ENCODE peak calls at places on chromosomes 5 and 9, in six cellular contexts. G is fibroblast of pulmonary artery, V is NCI-H1105, E is NCI-H1417, K is NCI-H82, Q is mucosa of gallbladder. T is an unnamed sample.

GRCh38 chr9:32423371-32423770 is 38.9 kb downstream of the ACO1 start:
- DNase-seq in G (peak; percentile 79), V (no peak), E (no peak), K (no peak), Q (no peak), T (no peak)

GRCh38 chr5:149129181-149129580 is 12.1 kb upstream of the ABLIM3 start:
- DNase-seq in G (peak; percentile 20), V (no peak), E (no peak), K (no peak), Q (no peak), T (no peak)

GRCh38 chr5:163408311-163408923 is 29.0 kb upstream of the CCNG1 start:
- DNase-seq in G (peak; percentile 83), V (peak; percentile 34), E (peak; percentile 32), K (peak; percentile 61), Q (peak; percentile 62), T (peak; percentile 47)

GRCh38 chr5:51156222-51156621 is 227.0 kb upstream of the ISL1 start:
- DNase-seq in G (no peak), V (no peak), E (no peak), K (no peak), Q (no peak), T (no peak)

GRCh38 chr9:94212091-94212490 is 47.0 kb upstream of the ZNF169 start:
- DNase-seq in G (peak; percentile 11), V (no peak), E (no peak), K (no peak), Q (no peak), T (no peak)

GRCh38 chr9:28801144-28801799 is 1228.0 kb upstream of the C9orf72 start:
- DNase-seq in G (no peak), V (no peak), E (no peak), K (peak; percentile 74), Q (no peak), T (peak; percentile 46)

GRCh38 chr5:36059571-36060515 is 6.8 kb downstream of the UGT3A2 start:
- DNase-seq in G (no peak), V (no peak), E (no peak), K (no peak), Q (no peak), T (no peak)

GRCh38 chr5:31637851-31638250 is 1.1 kb upstream of the PDZD2 start:
- DNase-seq in G (no peak), V (no peak), E (no peak), K (no peak), Q (no peak), T (no peak)

GRCh38 chr5:52604151-52604550 is 183.6 kb upstream of the ITGA1 start:
- DNase-seq in G (no peak), V (no peak), E (no peak), K (no peak), Q (no peak), T (no peak)

GRCh38 chr5:29296548-29296947 is 1896.9 kb upstream of the CDH6 start:
- DNase-seq in G (no peak), V (no peak), E (no peak), K (no peak), Q (no peak), T (no peak)

GRCh38 chr5:66881475-66882161 is 285.4 kb downstream of the MAST4 start:
- DNase-seq in G (peak; percentile 66), V (no peak), E (no peak), K (no peak), Q (no peak), T (no peak)

GRCh38 chr5:66807743-66808142 is 211.6 kb downstream of the MAST4 start:
- DNase-seq in G (peak; percentile 75), V (no peak), E (peak; percentile 65), K (peak; percentile 44), Q (peak; percentile 46), T (peak; percentile 13)

GRCh38 chr5:622946-623522 is 10.9 kb downstream of the CEP72 start:
- DNase-seq in G (no peak), V (no peak), E (no peak), K (no peak), Q (no peak), T (no peak)

GRCh38 chr5:137621861-137622823 is 113.7 kb downstream of the KLHL3 start:
- DNase-seq in G (peak; percentile 37), V (no peak), E (no peak), K (no peak), Q (no peak), T (no peak)

GRCh38 chr5:64612349-64612961 is 77.8 kb upstream of the SHISAL2B start:
- DNase-seq in G (peak; percentile 84), V (peak; percentile 36), E (peak; percentile 82), K (peak; percentile 76), Q (peak; percentile 61), T (peak; percentile 5)

GRCh38 chr5:35618791-35619190 is 1.1 kb downstream of the SPEF2 start:
- DNase-seq in G (no peak), V (no peak), E (no peak), K (no peak), Q (no peak), T (no peak)

GRCh38 chr9:116543731-116544400 is 143.2 kb upstream of the TRIM32 start:
- DNase-seq in G (peak; percentile 72), V (no peak), E (no peak), K (no peak), Q (no peak), T (no peak)

GRCh38 chr5:127587246-127587917 is 61.5 kb upstream of the CTXN3 start:
- DNase-seq in G (no peak), V (no peak), E (no peak), K (no peak), Q (no peak), T (no peak)

GRCh38 chr9:116075191-116075590 is 78.4 kb upstream of the PAPPA start:
- DNase-seq in G (peak; percentile 84), V (no peak), E (no peak), K (no peak), Q (no peak), T (no peak)

GRCh38 chr5:81949479-81949878 is 22.3 kb upstream of the ATG10 start:
- DNase-seq in G (no peak), V (no peak), E (no peak), K (no peak), Q (no peak), T (no peak)

GRCh38 chr5:152527358-152528048 is 122.4 kb upstream of the NMUR2 start:
- DNase-seq in G (no peak), V (no peak), E (no peak), K (no peak), Q (no peak), T (no peak)

GRCh38 chr5:173412566-173412965 is 84.4 kb upstream of the STC2 start:
- DNase-seq in G (no peak), V (no peak), E (no peak), K (no peak), Q (no peak), T (no peak)

GRCh38 chr5:66171349-66172344 is 27.5 kb downstream of the SREK1 start:
- DNase-seq in G (peak; percentile 75), V (no peak), E (peak; percentile 28), K (peak; percentile 59), Q (peak; percentile 33), T (peak; percentile 9)

GRCh38 chr5:170162631-170163321 is 57.1 kb downstream of the FOXI1 start:
- DNase-seq in G (no peak), V (no peak), E (no peak), K (no peak), Q (no peak), T (no peak)

GRCh38 chr5:55860709-55861108 is 9.6 kb downstream of the IL31RA start:
- DNase-seq in G (no peak), V (no peak), E (no peak), K (no peak), Q (no peak), T (no peak)

GRCh38 chr9:113488490-113488889 is 25.0 kb downstream of the RGS3 start:
- DNase-seq in G (no peak), V (no peak), E (no peak), K (no peak), Q (no peak), T (no peak)

GRCh38 chr9:111961575-111961974 is 65.0 kb downstream of the UGCG start:
- DNase-seq in G (no peak), V (peak; percentile 88), E (peak; percentile 67), K (no peak), Q (no peak), T (peak; percentile 87)

GRCh38 chr5:178429156-178429468 is 161.1 kb downstream of the COL23A1 start:
- DNase-seq in G (no peak), V (no peak), E (no peak), K (no peak), Q (no peak), T (no peak)

T was measured in NCI-H2171 treated with DMSO at 0.1 percent for 48 hours.